ENCODE peak calls at places on chromosomes 11 and 22, in nine cellular contexts. One of them, this sample, is unnamed.

GRCh38 chr11:123020968-123021367 is 39.3 kb upstream of the BSX start:
- DNase-seq in IMR-90: peak; percentile 49
- DNase-seq in right lobe of liver: no peak
- DNase-seq in A549: peak; percentile 54
- DNase-seq in body of pancreas: peak; percentile 9
- DNase-seq in prostate gland: no peak
- DNase-seq in spleen: no peak
- DNase-seq in HCT116: peak; percentile 33
- DNase-seq in HepG2: peak; percentile 43
- DNase-seq in this sample: no peak

GRCh38 chr11:46513934-46514342 is 79.9 kb downstream of the AMBRA1 start:
- DNase-seq in spleen: no peak
- DNase-seq in HepG2: no peak
- DNase-seq in right lobe of liver: no peak
- DNase-seq in A549: no peak
- DNase-seq in HCT116: no peak
- DNase-seq in IMR-90: peak; percentile 41
- DNase-seq in prostate gland: peak; percentile 73
- DNase-seq in body of pancreas: peak; percentile 58
- DNase-seq in this sample: peak; percentile 87

GRCh38 chr22:37209140-37209845 is 3.0 kb downstream of the SSTR3 start:
- DNase-seq in HCT116: no peak
- DNase-seq in HepG2: no peak
- DNase-seq in A549: no peak
- DNase-seq in right lobe of liver: no peak
- DNase-seq in IMR-90: no peak
- DNase-seq in spleen: peak; percentile 41
- DNase-seq in body of pancreas: no peak
- DNase-seq in prostate gland: no peak
- DNase-seq in this sample: peak; percentile 20

GRCh38 chr11:129192150-129192549 is at the start of gene ARHGAP32:
- DNase-seq in A549: peak; percentile 8
- DNase-seq in prostate gland: no peak
- DNase-seq in right lobe of liver: no peak
- DNase-seq in spleen: no peak
- DNase-seq in HepG2: no peak
- DNase-seq in HCT116: no peak
- DNase-seq in IMR-90: no peak
- DNase-seq in body of pancreas: no peak
- DNase-seq in this sample: no peak

GRCh38 chr11:35418282-35418846 is 994 bp downstream of the SLC1A2 start:
- DNase-seq in prostate gland: no peak
- DNase-seq in spleen: no peak
- DNase-seq in HepG2: no peak
- DNase-seq in A549: peak; percentile 20
- DNase-seq in HCT116: no peak
- DNase-seq in right lobe of liver: no peak
- DNase-seq in IMR-90: no peak
- DNase-seq in body of pancreas: peak; percentile 41
- DNase-seq in this sample: no peak

GRCh38 chr11:13098067-13098466 is 89.0 kb downstream of the RASSF10 start:
- DNase-seq in right lobe of liver: no peak
- DNase-seq in HCT116: no peak
- DNase-seq in HepG2: peak; percentile 42
- DNase-seq in body of pancreas: no peak
- DNase-seq in A549: peak; percentile 65
- DNase-seq in spleen: no peak
- DNase-seq in IMR-90: no peak
- DNase-seq in prostate gland: peak; percentile 58
- DNase-seq in this sample: no peak

GRCh38 chr11:103924166-103925013 is 112.0 kb upstream of the DDI1 start:
- DNase-seq in body of pancreas: no peak
- DNase-seq in A549: no peak
- DNase-seq in HCT116: no peak
- DNase-seq in right lobe of liver: no peak
- DNase-seq in prostate gland: no peak
- DNase-seq in HepG2: no peak
- DNase-seq in spleen: no peak
- DNase-seq in IMR-90: peak; percentile 27
- DNase-seq in this sample: no peak

GRCh38 chr11:83472328-83472727 is 186.2 kb upstream of the CCDC90B start:
- DNase-seq in body of pancreas: no peak
- DNase-seq in A549: no peak
- DNase-seq in right lobe of liver: no peak
- DNase-seq in HCT116: no peak
- DNase-seq in HepG2: no peak
- DNase-seq in spleen: no peak
- DNase-seq in prostate gland: no peak
- DNase-seq in IMR-90: no peak
- DNase-seq in this sample: no peak

GRCh38 chr22:29719894-29720645 is at the start of gene CABP7:
- DNase-seq in spleen: no peak
- DNase-seq in prostate gland: no peak
- DNase-seq in body of pancreas: no peak
- DNase-seq in right lobe of liver: no peak
- DNase-seq in A549: no peak
- DNase-seq in IMR-90: no peak
- DNase-seq in HepG2: no peak
- DNase-seq in HCT116: no peak
- DNase-seq in this sample: no peak

GRCh38 chr22:29306175-29306829 is at the start of gene GAS2L1:
- DNase-seq in spleen: peak; percentile 89
- DNase-seq in A549: peak; percentile 76
- DNase-seq in right lobe of liver: peak; percentile 89
- DNase-seq in HepG2: peak; percentile 54
- DNase-seq in prostate gland: peak; percentile 83
- DNase-seq in IMR-90: peak; percentile 73
- DNase-seq in body of pancreas: peak; percentile 83
- DNase-seq in HCT116: peak; percentile 51
- DNase-seq in this sample: peak; percentile 94

GRCh38 chr22:44711701-44712100 is 9.7 kb downstream of the PRR5 start:
- DNase-seq in body of pancreas: no peak
- DNase-seq in HepG2: no peak
- DNase-seq in spleen: no peak
- DNase-seq in A549: no peak
- DNase-seq in prostate gland: no peak
- DNase-seq in HCT116: no peak
- DNase-seq in IMR-90: no peak
- DNase-seq in right lobe of liver: no peak
- DNase-seq in this sample: no peak

GRCh38 chr11:48081151-48082010 is 101.0 kb downstream of the PTPRJ start:
- DNase-seq in A549: no peak
- DNase-seq in body of pancreas: peak; percentile 40
- DNase-seq in HepG2: no peak
- DNase-seq in spleen: peak; percentile 79
- DNase-seq in prostate gland: peak; percentile 69
- DNase-seq in right lobe of liver: peak; percentile 89
- DNase-seq in IMR-90: peak; percentile 59
- DNase-seq in HCT116: no peak
- DNase-seq in this sample: peak; percentile 78

GRCh38 chr11:100550910-100551309 is 136.2 kb upstream of the ARHGAP42 start:
- DNase-seq in HCT116: no peak
- DNase-seq in spleen: no peak
- DNase-seq in right lobe of liver: no peak
- DNase-seq in prostate gland: no peak
- DNase-seq in IMR-90: no peak
- DNase-seq in A549: no peak
- DNase-seq in HepG2: no peak
- DNase-seq in body of pancreas: no peak
- DNase-seq in this sample: no peak

GRCh38 chr11:61498767-61499341 is 9.7 kb upstream of the LRRC10B start:
- DNase-seq in HepG2: no peak
- DNase-seq in prostate gland: no peak
- DNase-seq in spleen: no peak
- DNase-seq in right lobe of liver: no peak
- DNase-seq in A549: no peak
- DNase-seq in HCT116: no peak
- DNase-seq in body of pancreas: no peak
- DNase-seq in IMR-90: no peak
- DNase-seq in this sample: no peak

GRCh38 chr11:5737091-5737490 is 843 bp downstream of the OR56B1 start:
- DNase-seq in spleen: no peak
- DNase-seq in right lobe of liver: no peak
- DNase-seq in HepG2: no peak
- DNase-seq in IMR-90: peak; percentile 16
- DNase-seq in body of pancreas: no peak
- DNase-seq in A549: peak; percentile 15
- DNase-seq in HCT116: no peak
- DNase-seq in prostate gland: no peak
- DNase-seq in this sample: no peak

GRCh38 chr11:86370171-86370570 is 4.5 kb upstream of the CCDC81 start:
- DNase-seq in IMR-90: no peak
- DNase-seq in body of pancreas: no peak
- DNase-seq in A549: no peak
- DNase-seq in HepG2: no peak
- DNase-seq in HCT116: no peak
- DNase-seq in prostate gland: no peak
- DNase-seq in spleen: no peak
- DNase-seq in right lobe of liver: no peak
- DNase-seq in this sample: no peak

GRCh38 chr11:66843776-66844495 is 695 bp downstream of the RCE1 start:
- DNase-seq in IMR-90: no peak
- DNase-seq in spleen: peak; percentile 23
- DNase-seq in HepG2: peak; percentile 14
- DNase-seq in HCT116: no peak
- DNase-seq in body of pancreas: no peak
- DNase-seq in right lobe of liver: no peak
- DNase-seq in prostate gland: no peak
- DNase-seq in A549: no peak
- DNase-seq in this sample: peak; percentile 71

GRCh38 chr11:9017773-9018172 is 14.0 kb upstream of the NRIP3 start:
- DNase-seq in A549: no peak
- DNase-seq in HCT116: no peak
- DNase-seq in spleen: no peak
- DNase-seq in prostate gland: no peak
- DNase-seq in body of pancreas: peak; percentile 35
- DNase-seq in right lobe of liver: no peak
- DNase-seq in HepG2: no peak
- DNase-seq in IMR-90: peak; percentile 46
- DNase-seq in this sample: peak; percentile 88

DNA sequence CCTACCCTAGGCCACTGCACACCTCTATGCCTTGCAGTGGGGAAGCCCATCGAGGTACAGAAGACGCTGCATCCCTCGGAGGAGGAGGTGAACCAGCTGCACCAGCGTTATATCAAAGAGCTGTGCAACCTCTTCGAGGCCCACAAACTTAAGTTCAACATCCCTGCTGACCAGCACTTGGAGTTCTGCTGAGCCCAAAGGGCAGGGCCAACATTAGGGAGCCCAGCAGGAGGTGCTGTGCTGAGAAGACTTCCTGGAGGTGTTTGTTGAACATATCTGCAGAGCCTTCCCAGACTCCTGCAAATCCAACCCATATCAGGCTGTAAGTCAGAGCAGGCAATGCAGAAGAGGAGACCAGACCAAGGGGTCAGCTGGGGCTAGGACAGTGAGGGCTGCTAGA is 13.5 kb downstream of the MOGAT2 start:
- DNase-seq in HepG2: no peak
- DNase-seq in spleen: no peak
- DNase-seq in A549: no peak
- DNase-seq in body of pancreas: no peak
- DNase-seq in HCT116: no peak
- DNase-seq in right lobe of liver: no peak
- DNase-seq in IMR-90: no peak
- DNase-seq in prostate gland: no peak
- DNase-seq in this sample: no peak
- TF ChIP-seq CTCF in HepG2: peak; percentile 7
- TF ChIP-seq CTCF in spleen: no peak
- TF ChIP-seq CTCF in A549: no peak
- TF ChIP-seq CTCF in body of pancreas: no peak
- TF ChIP-seq CTCF in HCT116: no peak
- TF ChIP-seq CTCF in right lobe of liver: no peak
- TF ChIP-seq CTCF in IMR-90: no peak
- TF ChIP-seq CTCF in prostate gland: no peak
- TF ChIP-seq CTCF in this sample: no peak

GRCh38 chr11:117187428-117187798 is 8.9 kb downstream of the SIDT2 start:
- DNase-seq in A549: no peak
- DNase-seq in HepG2: no peak
- DNase-seq in prostate gland: no peak
- DNase-seq in body of pancreas: no peak
- DNase-seq in HCT116: no peak
- DNase-seq in IMR-90: no peak
- DNase-seq in right lobe of liver: peak; percentile 32
- DNase-seq in spleen: peak; percentile 71
- DNase-seq in this sample: peak; percentile 53
- H3K27ac ChIP-seq in A549: no peak overlapping the region
- H3K27ac ChIP-seq in HepG2: no peak overlapping the region
- H3K27ac ChIP-seq in prostate gland: peak overlapping the region; percentile 98
- H3K27ac ChIP-seq in body of pancreas: peak overlapping the region; percentile 21
- H3K27ac ChIP-seq in HCT116: no peak overlapping the region
- H3K27ac ChIP-seq in IMR-90: no peak overlapping the region
- H3K27ac ChIP-seq in right lobe of liver: no peak overlapping the region
- H3K27ac ChIP-seq in spleen: peak overlapping the region; percentile 88
- H3K27ac ChIP-seq in this sample: no peak overlapping the region

DNA sequence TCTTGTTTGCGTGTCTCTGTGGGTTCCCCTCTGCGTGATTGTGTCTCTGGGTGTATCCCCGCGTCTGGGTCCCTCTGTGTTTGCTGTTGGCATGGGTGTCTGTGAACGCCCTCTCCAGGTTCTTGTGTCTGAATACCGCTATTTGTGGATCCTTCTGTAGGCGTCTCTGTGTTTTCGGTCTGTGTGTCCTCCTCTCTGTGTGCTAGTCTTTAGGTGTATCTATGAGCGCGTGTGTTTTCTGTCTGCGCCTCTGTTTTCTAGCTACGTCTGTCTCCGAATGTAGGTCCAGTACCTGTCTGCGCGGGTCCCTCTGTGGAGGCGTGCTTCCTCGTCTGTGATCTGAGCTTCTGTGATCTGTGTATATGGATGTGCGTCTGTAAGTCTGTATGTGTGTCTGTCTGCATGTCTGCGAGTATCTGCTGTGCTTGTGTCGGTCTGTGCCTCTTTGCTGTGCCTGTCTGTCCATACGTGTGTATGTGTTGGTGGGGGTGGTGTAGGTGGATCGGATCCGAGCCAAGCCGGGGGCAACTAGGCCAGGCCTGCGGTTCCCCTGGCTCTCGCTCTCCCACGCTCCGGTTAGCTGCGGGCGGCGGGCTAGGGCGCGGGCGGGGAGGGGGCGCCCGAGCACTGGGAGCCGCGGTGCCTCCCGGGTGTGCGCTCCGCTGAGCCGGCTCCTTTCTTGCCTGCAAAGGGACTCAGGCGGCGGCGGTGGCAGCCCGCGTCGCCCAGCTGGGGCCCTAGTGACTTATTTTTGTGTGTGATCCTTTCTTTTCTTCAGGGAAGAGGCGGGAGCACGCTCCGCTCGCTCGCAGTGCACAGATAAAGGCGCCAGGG is 105.3 kb upstream of the E2F8 start:
- DNase-seq in right lobe of liver: peak; percentile 47
- DNase-seq in HepG2: no peak
- DNase-seq in prostate gland: no peak
- DNase-seq in A549: peak; percentile 7
- DNase-seq in body of pancreas: peak; percentile 34
- DNase-seq in spleen: peak; percentile 69
- DNase-seq in IMR-90: no peak
- DNase-seq in HCT116: no peak
- DNase-seq in this sample: no peak
- TF ChIP-seq POLR2A in right lobe of liver: no peak
- TF ChIP-seq POLR2A in HepG2: no peak
- TF ChIP-seq POLR2A in prostate gland: no peak
- TF ChIP-seq POLR2A in A549: no peak
- TF ChIP-seq POLR2A in body of pancreas: no peak
- TF ChIP-seq POLR2A in spleen: no peak
- TF ChIP-seq POLR2A in IMR-90: no peak
- TF ChIP-seq POLR2A in HCT116: no peak
- TF ChIP-seq POLR2A in this sample: no peak

GRCh38 chr11:64305691-64306562 is 603 bp downstream of the ESRRA start:
- DNase-seq in spleen: peak; percentile 95
- DNase-seq in body of pancreas: peak; percentile 85
- DNase-seq in HCT116: peak; percentile 39
- DNase-seq in prostate gland: peak; percentile 38
- DNase-seq in IMR-90: peak; percentile 27
- DNase-seq in A549: peak; percentile 82
- DNase-seq in right lobe of liver: peak; percentile 92
- DNase-seq in HepG2: peak; percentile 77
- DNase-seq in this sample: peak; percentile 85
- TF ChIP-seq CTCF in spleen: no peak
- TF ChIP-seq CTCF in body of pancreas: peak; percentile 30
- TF ChIP-seq CTCF in HCT116: peak; percentile 18
- TF ChIP-seq CTCF in prostate gland: peak; percentile 38
- TF ChIP-seq CTCF in IMR-90: peak; percentile 37
- TF ChIP-seq CTCF in A549: peak; percentile 61
- TF ChIP-seq CTCF in right lobe of liver: peak; percentile 37
- TF ChIP-seq CTCF in HepG2: peak; percentile 90
- TF ChIP-seq CTCF in this sample: no peak

This sample was measured in sigmoid colon.